ENCODE peak calls at places on chromosomes 4 and X, in five cellular contexts. J, U, K, T and B are unnamed samples.

GRCh38 chr4:154560824-154561231 is 2.0 kb upstream of the FGB start:
- DNase-seq in J (no peak), U (no peak), K (peak), T (no peak), B (no peak)

GRCh38 chr4:86670739-86671138 is 76.6 kb downstream of the PTPN13 start:
- DNase-seq in J (no peak), U (no peak), K (peak), T (no peak), B (no peak)

GRCh38 chr4:153233761-153234371 is 29.6 kb downstream of the TRIM2 start:
- DNase-seq in J (no peak), U (no peak), K (peak), T (no peak), B (no peak)

GRCh38 chrX:97850911-97851310 is 967.2 kb downstream of the RPA4 start:
- DNase-seq in J (no peak), U (no peak), K (peak), T (no peak), B (no peak)

GRCh38 chr4:121462660-121463261 is 81.9 kb upstream of the QRFPR start:
- DNase-seq in J (peak), U (peak), K (peak), T (no peak), B (no peak)

GRCh38 chr4:108060164-108060563 is 70.5 kb downstream of the HADH start:
- DNase-seq in J (peak), U (peak), K (peak), T (no peak), B (no peak)

GRCh38 chrX:103573205-103573604 is 12.1 kb upstream of the TCEAL4 start:
- DNase-seq in J (no peak), U (peak), K (no peak), T (no peak), B (no peak)

GRCh38 chr4:15836362-15836761 is 58.2 kb downstream of the CD38 start:
- DNase-seq in J (no peak), U (no peak), K (peak), T (no peak), B (no peak)

GRCh38 chr4:83686166-83686565 is 150.3 kb downstream of the GPAT3 start:
- DNase-seq in J (no peak), U (no peak), K (peak), T (no peak), B (no peak)

GRCh38 chrX:13177921-13178320 is 133.5 kb upstream of the FAM9C start:
- DNase-seq in J (no peak), U (no peak), K (no peak), T (no peak), B (no peak)

GRCh38 chr4:26859762-26860156 is 882 bp upstream of the STIM2 start:
- DNase-seq in J (peak), U (peak), K (no peak), T (no peak), B (no peak)

GRCh38 chr4:17807446-17807845 is 3.1 kb downstream of the DCAF16 start:
- DNase-seq in J (no peak), U (no peak), K (peak), T (no peak), B (no peak)

GRCh38 chrX:4240541-4241194 is 527.2 kb upstream of the PRKX start:
- DNase-seq in J (no peak), U (no peak), K (no peak), T (no peak), B (no peak)

GRCh38 chr4:69617083-69617694 is 22.3 kb downstream of the UGT2A2 start:
- DNase-seq in J (peak), U (no peak), K (peak), T (no peak), B (no peak)

GRCh38 chrX:133880032-133880443 is 105.4 kb downstream of the GPC3 start:
- DNase-seq in J (no peak), U (no peak), K (no peak), T (no peak), B (no peak)

GRCh38 chr4:3043272-3044020 is 30.9 kb downstream of the HTT-AS start:
- DNase-seq in J (no peak), U (no peak), K (no peak), T (no peak), B (peak)

GRCh38 chrX:131783555-131784338 is 239.4 kb upstream of the STK26 start:
- DNase-seq in J (no peak), U (no peak), K (peak), T (no peak), B (no peak)

GRCh38 chrX:54920610-54921426 is at the start of gene TRO:
- DNase-seq in J (peak), U (peak), K (peak), T (no peak), B (no peak)
- TF ChIP-seq CTCF in J (peak), U (peak), K (no peak), T (peak), B (no peak)

DNA sequence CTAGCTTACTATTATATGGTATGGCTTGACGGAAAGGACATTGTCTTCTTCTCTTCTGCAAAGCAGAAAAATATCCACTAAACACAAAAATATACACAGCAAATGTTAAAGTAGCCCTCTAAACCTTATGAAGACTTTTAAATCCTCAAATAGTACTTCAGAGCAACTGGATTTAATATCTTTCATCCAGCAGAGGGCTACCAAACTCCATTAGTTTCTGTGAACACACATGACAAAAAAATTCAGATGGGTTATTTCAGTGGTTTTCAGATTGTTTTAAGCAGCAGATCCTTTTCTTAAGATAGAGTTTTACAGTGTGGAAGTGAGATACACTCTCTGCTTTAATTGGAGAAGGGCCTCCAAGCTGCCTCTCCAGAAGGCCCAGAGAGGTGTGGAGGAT is 56.6 kb downstream of the ANK2 start:
- DNase-seq in J (no peak), U (no peak), K (peak), T (no peak), B (no peak)
- TF ChIP-seq CTCF in J (peak), U (peak), K (peak), T (peak), B (peak)

DNA sequence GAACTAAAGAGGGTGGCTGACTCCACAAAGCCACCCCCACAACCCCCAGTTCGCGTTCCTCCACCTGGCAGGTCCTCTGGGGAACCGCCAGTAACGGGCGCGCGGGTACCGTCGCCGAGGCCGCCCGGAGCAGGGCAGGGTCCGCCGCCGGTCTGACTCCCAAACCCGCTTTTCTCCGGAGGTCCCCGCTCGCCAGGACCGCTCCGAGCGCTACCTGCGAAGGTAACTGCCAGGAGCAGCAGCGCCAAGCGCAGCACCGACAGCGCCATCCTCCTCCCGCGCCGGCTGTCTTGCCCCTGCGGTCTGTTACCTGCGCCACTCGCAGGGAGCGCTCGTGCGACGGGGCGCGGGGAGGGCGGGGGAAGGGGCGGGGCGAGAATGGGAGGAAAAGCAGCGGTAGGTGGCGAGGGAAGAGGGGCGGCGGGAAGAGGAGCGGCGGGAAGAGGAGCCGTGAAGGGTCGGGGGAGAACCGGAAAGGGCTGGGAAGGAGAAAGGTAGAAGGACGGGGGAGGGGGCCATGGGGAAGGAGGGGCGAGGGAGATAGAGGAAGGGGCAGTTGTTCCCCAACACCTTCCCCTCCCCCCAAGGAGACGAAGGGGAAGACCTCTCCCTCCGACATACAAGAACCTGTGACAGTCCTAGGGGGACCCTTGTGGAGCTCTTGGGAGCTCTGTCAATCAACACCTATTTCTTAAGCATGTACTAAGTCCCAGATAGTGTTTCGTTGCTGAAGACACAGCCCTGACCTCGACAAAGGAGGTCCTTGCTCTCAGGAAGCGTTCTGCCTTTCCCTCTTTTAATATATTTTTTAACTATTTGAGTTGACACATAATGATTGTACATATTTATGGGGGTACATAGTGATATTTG is at the start of gene SPINK2:
- DNase-seq in J (peak), U (peak), K (peak), T (peak), B (no peak)
- TF ChIP-seq CTCF in J (no peak), U (peak), K (no peak), T (peak), B (no peak)

DNA sequence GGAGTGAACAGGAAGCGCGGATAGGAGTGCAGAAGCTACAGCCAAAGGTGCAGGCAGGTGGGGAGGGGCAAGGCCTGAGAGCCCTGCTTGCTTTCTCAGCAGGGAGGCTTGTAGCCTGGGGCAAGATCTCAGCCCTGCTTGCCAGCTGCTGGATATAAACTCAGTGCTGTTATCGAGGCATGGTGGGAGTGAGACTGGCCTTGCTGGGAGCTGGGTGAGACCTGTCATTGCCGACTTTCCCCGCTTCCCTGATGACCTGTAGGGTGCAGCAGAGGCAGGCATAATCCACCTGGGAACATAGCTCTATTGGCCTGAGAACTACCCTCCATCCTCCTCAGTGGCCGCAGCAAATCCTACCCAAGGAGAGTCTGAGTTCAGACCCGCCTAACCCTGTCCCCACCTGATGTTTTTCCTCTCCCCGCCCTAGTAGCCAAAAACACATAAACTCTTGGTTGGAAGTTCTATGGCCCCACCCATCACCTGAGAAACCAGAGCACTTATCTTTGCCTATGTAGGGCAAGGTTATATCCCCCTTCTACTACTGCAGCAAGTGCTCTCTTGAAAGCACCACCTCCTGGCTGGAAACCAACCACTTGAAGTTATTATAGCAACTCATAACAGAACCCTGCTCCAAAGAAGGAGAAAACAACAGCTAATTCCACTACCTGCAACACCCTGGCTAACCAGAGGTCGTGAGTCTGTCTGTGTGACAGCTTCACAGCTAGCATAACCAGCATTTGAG is 80.7 kb downstream of the FHIP1A start:
- DNase-seq in J (no peak), U (peak), K (no peak), T (no peak), B (no peak)
- TF ChIP-seq CTCF in J (no peak), U (peak), K (no peak), T (no peak), B (no peak)

DNA sequence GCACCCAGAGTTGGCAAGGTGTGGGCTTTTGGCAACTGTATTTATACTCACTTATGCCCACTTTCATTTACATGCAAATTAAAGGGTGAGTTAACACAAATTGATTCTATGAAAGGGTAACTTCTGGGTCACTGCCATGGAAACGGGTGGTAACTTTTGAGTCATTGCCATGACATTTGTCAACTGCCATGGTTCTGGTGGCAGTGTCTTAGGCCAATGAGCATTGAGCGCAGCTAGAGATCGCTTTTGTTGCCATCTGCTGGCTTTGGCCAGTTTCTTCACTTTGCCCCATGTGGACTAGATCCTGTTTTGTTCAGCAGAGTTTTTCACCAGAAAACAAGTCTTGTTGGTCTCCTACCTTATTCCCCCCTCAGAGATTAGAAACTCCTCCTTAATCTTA is 170.8 kb upstream of the NUDT6 start:
- DNase-seq in J (no peak), U (no peak), K (no peak), T (no peak), B (no peak)
- TF ChIP-seq CTCF in J (no peak), U (peak), K (no peak), T (no peak), B (no peak)

GRCh38 chrX:140317462-140317861 is 187.4 kb downstream of the SOX3 start:
- DNase-seq in J (no peak), U (no peak), K (no peak), T (no peak), B (no peak)
- TF ChIP-seq CTCF in J (no peak), U (peak), K (no peak), T (peak), B (no peak)

DNA sequence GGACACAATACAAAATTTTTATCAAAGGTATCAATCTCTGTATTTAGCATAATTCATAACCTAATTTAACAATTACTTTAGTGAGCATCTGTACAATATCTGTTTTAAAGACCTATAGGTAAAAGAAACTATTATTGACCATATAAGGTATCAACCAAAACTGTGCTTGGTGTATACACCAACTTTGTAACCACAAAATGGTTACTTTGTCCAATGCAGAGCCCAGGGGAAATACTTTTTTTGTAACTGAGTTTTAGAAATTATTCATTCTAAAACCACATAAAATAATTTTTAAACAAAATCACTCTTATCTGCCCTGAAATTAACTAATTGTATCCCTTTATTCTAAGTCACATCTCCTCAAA is 5.0 kb downstream of the CXXC4 start:
- DNase-seq in J (no peak), U (no peak), K (no peak), T (no peak), B (no peak)
- TF ChIP-seq CTCF in J (no peak), U (no peak), K (no peak), T (no peak), B (no peak)

DNA sequence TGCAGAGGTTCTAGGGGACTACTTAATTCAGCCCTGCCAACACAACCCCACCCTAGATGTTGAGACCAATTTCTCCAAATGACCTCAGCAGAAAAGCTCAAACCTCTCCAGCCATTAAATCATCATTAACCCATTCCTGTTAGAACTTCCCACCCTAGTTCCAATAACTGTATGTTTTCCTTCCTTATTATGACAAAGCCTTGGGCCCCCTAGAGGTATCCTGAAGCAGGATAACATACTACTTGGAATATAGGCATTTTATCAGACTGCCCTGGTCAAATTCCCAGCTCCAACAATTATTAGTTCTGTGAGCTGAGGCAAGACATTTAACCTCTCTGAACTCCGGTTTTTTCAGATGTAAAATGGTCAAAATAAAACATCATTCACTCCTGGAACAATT is 244.6 kb upstream of the TENM3 start:
- DNase-seq in J (no peak), U (no peak), K (peak), T (no peak), B (no peak)
- TF ChIP-seq CTCF in J (peak), U (peak), K (peak), T (peak), B (no peak)